ENCODE peak calls at places on chromosomes 13 and 19, in nine cellular contexts. G is lower leg skin; Z is cardiac muscle cell; T is endothelial cell; D is HFF-Myc; F is thoracic aorta; Y is ovary; K is activated CD8-positive, alpha-beta T cell treated with anti-CD3 and anti-CD28 coated beads for 36 hours; V is bronchial epithelial cell. L is an unnamed sample.

GRCh38 chr13:110403315-110403714 is 96.2 kb downstream of the COL4A2 start:
- DNase-seq in V (no peak), Z (no peak), Y (no peak), K (no peak), G (no peak), T (no peak), D (no peak), F (no peak), L (no peak)

GRCh38 chr19:56839665-56840451 is 668 bp downstream of the PEG3 start:
- DNase-seq in V (peak), D (no peak), K (peak), F (peak), Z (no peak), G (peak), Y (peak), T (no peak), L (peak)

GRCh38 chr19:51710163-51710562 is 13.6 kb downstream of the HAS1 start:
- DNase-seq in V (no peak), D (no peak), Z (no peak), G (no peak), F (no peak), Y (no peak), K (no peak), T (no peak), L (no peak)

GRCh38 chr19:55647732-55648656 is at the start of gene CCDC106:
- DNase-seq in D (no peak), Z (peak), T (peak), Y (peak), V (no peak), K (peak), G (no peak), F (no peak), L (no peak)

GRCh38 chr13:114019367-114019766 is 45.5 kb upstream of the C13orf46 start:
- DNase-seq in V (no peak), Z (no peak), D (no peak), T (peak), G (no peak), Y (no peak), F (no peak), K (peak), L (no peak)

GRCh38 chr19:27892500-27892899 is 1320.5 kb downstream of the UQCRFS1 start:
- DNase-seq in G (peak), Z (no peak), Y (no peak), F (no peak), D (no peak), T (no peak), V (no peak), K (no peak), L (no peak)

GRCh38 chr13:85665286-85665685 is 133.9 kb downstream of the SLITRK6 start:
- DNase-seq in F (no peak), T (no peak), K (no peak), Y (no peak), Z (no peak), D (no peak), G (no peak), V (peak), L (no peak)

GRCh38 chr13:110877737-110878136 is 37.1 kb downstream of the ANKRD10 start:
- DNase-seq in D (peak), T (no peak), K (no peak), Z (no peak), V (no peak), G (no peak), F (no peak), Y (no peak), L (no peak)

GRCh38 chr13:35987572-35988513 is 143.3 kb downstream of the DCLK1 start:
- DNase-seq in D (no peak), Y (no peak), F (no peak), G (no peak), Z (no peak), T (no peak), V (no peak), K (no peak), L (no peak)

GRCh38 chr13:21420706-21421105 is 38.4 kb downstream of the ZDHHC20 start:
- DNase-seq in G (no peak), V (peak), K (no peak), D (peak), F (no peak), Y (no peak), Z (no peak), T (no peak), L (no peak)

GRCh38 chr19:8017808-8018207 is 12.4 kb upstream of the ELAVL1 start:
- DNase-seq in K (peak), D (no peak), Y (no peak), F (no peak), Z (no peak), T (no peak), V (no peak), G (no peak), L (no peak)

GRCh38 chr19:44496711-44497110 is 3.6 kb downstream of the ZNF180 start:
- DNase-seq in K (no peak), V (no peak), F (no peak), G (no peak), D (no peak), Y (no peak), T (no peak), Z (no peak), L (no peak)

GRCh38 chr13:50549221-50549942 is 294.1 kb downstream of the DLEU7 start:
- DNase-seq in G (no peak), V (no peak), Z (no peak), T (no peak), K (no peak), F (no peak), D (no peak), Y (no peak), L (no peak)

GRCh38 chr13:97986841-97987240 is 33.4 kb downstream of the IPO5 start:
- DNase-seq in G (no peak), K (no peak), Y (no peak), V (no peak), Z (no peak), F (no peak), T (no peak), D (no peak), L (no peak)

GRCh38 chr19:35673121-35673804 is 6.9 kb downstream of the UPK1A start:
- DNase-seq in G (no peak), Z (peak), Y (no peak), V (peak), T (peak), K (peak), F (no peak), D (peak), L (no peak)

GRCh38 chr19:20247016-20247683 is 80.1 kb downstream of the ZNF486 start:
- DNase-seq in G (no peak), V (peak), Z (peak), K (peak), T (peak), F (no peak), Y (peak), D (no peak), L (no peak)

GRCh38 chr13:57527114-57527770 is 104.3 kb upstream of the PCDH17 start:
- DNase-seq in Z (no peak), V (no peak), T (no peak), Y (no peak), F (no peak), K (no peak), D (no peak), G (no peak), L (no peak)

GRCh38 chr19:38350883-38351282 is 15.3 kb downstream of the CATSPERG start:
- DNase-seq in D (no peak), T (no peak), Y (no peak), F (no peak), V (no peak), K (no peak), G (no peak), Z (no peak), L (no peak)
- TF ChIP-seq CTCF in D (no peak), T (no peak), Y (no peak), F (no peak), V (no peak), K (no peak), G (no peak), Z (no peak), L (no peak)

GRCh38 chr13:44141725-44142539 is 231.7 kb upstream of the SERP2 start:
- DNase-seq in K (peak), Z (peak), T (peak), V (peak), G (peak), F (peak), Y (peak), D (peak), L (peak)
- TF ChIP-seq CTCF in K (no peak), Z (no peak), T (no peak), V (no peak), G (no peak), F (peak), Y (peak), D (no peak), L (no peak)

GRCh38 chr19:11678504-11678903 is 60.2 kb downstream of the ZNF823 start:
- DNase-seq in T (no peak), D (no peak), Y (no peak), V (no peak), F (no peak), Z (no peak), G (no peak), K (no peak), L (no peak)

GRCh38 chr19:11675569-11675968 is 63.2 kb downstream of the ZNF823 start:
- DNase-seq in Y (no peak), T (no peak), V (no peak), K (no peak), Z (no peak), F (no peak), G (no peak), D (no peak), L (no peak)

GRCh38 chr19:11674067-11674492 is 64.7 kb downstream of the ZNF823 start:
- DNase-seq in Z (no peak), V (no peak), T (no peak), D (no peak), F (no peak), Y (no peak), K (no peak), G (no peak), L (no peak)

GRCh38 chr19:11673608-11674041 is 65.1 kb downstream of the ZNF823 start:
- DNase-seq in K (peak), F (no peak), G (peak), T (peak), D (no peak), Z (peak), V (peak), Y (peak), L (no peak)
- TF ChIP-seq CTCF in K (peak), F (peak), G (no peak), T (no peak), D (peak), Z (peak), V (peak), Y (peak), L (peak)

GRCh38 chr19:10565028-10565566 is 713 bp downstream of the KRI1 start:
- DNase-seq in T (peak), V (no peak), G (no peak), D (no peak), K (peak), Z (peak), Y (peak), F (no peak), L (no peak)

GRCh38 chr19:10566658-10567410 is 1.0 kb upstream of the KRI1 start:
- DNase-seq in T (no peak), F (no peak), V (no peak), G (no peak), Z (no peak), K (peak), D (no peak), Y (peak), L (no peak)

GRCh38 chr19:10566408-10566657 is 523 bp upstream of the KRI1 start:
- DNase-seq in V (no peak), T (no peak), K (no peak), Z (no peak), G (no peak), D (no peak), Y (no peak), F (no peak), L (no peak)

GRCh38 chr19:10567696-10568443 is 909 bp downstream of the CDKN2D start:
- DNase-seq in G (no peak), D (no peak), F (no peak), K (peak), T (no peak), Z (no peak), V (no peak), Y (peak), L (no peak)

GRCh38 chr19:10565567-10566407 is at the start of gene KRI1:
- DNase-seq in Y (peak), F (peak), G (peak), T (peak), K (peak), V (peak), Z (peak), D (peak), L (peak)
- TF ChIP-seq CTCF in Y (peak), F (peak), G (no peak), T (peak), K (peak), V (peak), Z (peak), D (no peak), L (no peak)

GRCh38 chr13:77509221-77509620 is 26.3 kb upstream of the SCEL start:
- DNase-seq in V (peak), G (no peak), K (no peak), D (no peak), Y (no peak), T (no peak), F (no peak), Z (no peak), L (no peak)

GRCh38 chr13:77510156-77510555 is 25.4 kb upstream of the SCEL start:
- DNase-seq in G (no peak), D (no peak), V (no peak), Z (no peak), T (no peak), Y (no peak), F (no peak), K (no peak), L (no peak)

GRCh38 chr13:77507931-77508776 is 27.4 kb upstream of the SCEL start:
- DNase-seq in T (no peak), G (no peak), Z (no peak), Y (no peak), D (peak), F (no peak), V (peak), K (no peak), L (no peak)

GRCh38 chr13:77503398-77503797 is 32.1 kb upstream of the SCEL start:
- DNase-seq in K (no peak), Z (no peak), V (no peak), Y (no peak), T (no peak), F (no peak), D (no peak), G (no peak), L (no peak)

GRCh38 chr13:77506874-77507273 is 28.6 kb upstream of the SCEL start:
- DNase-seq in V (no peak), K (no peak), D (no peak), T (no peak), G (no peak), F (no peak), Z (no peak), Y (no peak), L (no peak)
- TF ChIP-seq CTCF in V (no peak), K (no peak), D (no peak), T (peak), G (no peak), F (peak), Z (no peak), Y (no peak), L (peak)

GRCh38 chr13:43787998-43788397 is 1.2 kb upstream of the ENOX1 start:
- DNase-seq in V (peak), K (no peak), Z (no peak), D (no peak), G (no peak), Y (peak), T (peak), F (no peak), L (no peak)

GRCh38 chr13:43787518-43787891 is 733 bp upstream of the ENOX1 start:
- DNase-seq in Z (no peak), T (no peak), G (no peak), F (no peak), K (no peak), V (no peak), Y (no peak), D (no peak), L (no peak)

GRCh38 chr13:43785681-43786471 is 896 bp downstream of the ENOX1 start:
- DNase-seq in T (peak), D (no peak), G (peak), Y (peak), F (peak), K (peak), Z (peak), V (peak), L (no peak)

GRCh38 chr13:43786472-43786765 is 353 bp downstream of the ENOX1 start:
- DNase-seq in G (no peak), D (no peak), Y (no peak), T (no peak), Z (no peak), V (no peak), F (no peak), K (no peak), L (no peak)

GRCh38 chr13:43786766-43787517 is at the start of gene ENOX1:
- DNase-seq in G (peak), Z (peak), T (peak), D (no peak), V (no peak), K (peak), Y (peak), F (no peak), L (no peak)
- TF ChIP-seq CTCF in G (no peak), Z (peak), T (peak), D (peak), V (peak), K (no peak), Y (peak), F (no peak), L (no peak)

GRCh38 chr19:15251749-15252397 is 19.6 kb upstream of the EPHX3 start:
- DNase-seq in G (peak), K (no peak), V (peak), Z (peak), Y (peak), F (peak), T (peak), D (peak), L (peak)

GRCh38 chr19:15251010-15251748 is 18.9 kb upstream of the EPHX3 start:
- DNase-seq in K (no peak), F (peak), Y (peak), V (no peak), D (no peak), Z (no peak), G (no peak), T (no peak), L (no peak)

GRCh38 chr19:15253513-15253912 is 21.3 kb upstream of the EPHX3 start:
- DNase-seq in V (no peak), Y (no peak), K (no peak), D (no peak), Z (no peak), T (no peak), G (no peak), F (no peak), L (no peak)

GRCh38 chr19:15253076-15253475 is 20.8 kb upstream of the EPHX3 start:
- DNase-seq in K (no peak), G (no peak), D (no peak), V (no peak), F (no peak), Z (no peak), T (no peak), Y (no peak), L (no peak)

DNA sequence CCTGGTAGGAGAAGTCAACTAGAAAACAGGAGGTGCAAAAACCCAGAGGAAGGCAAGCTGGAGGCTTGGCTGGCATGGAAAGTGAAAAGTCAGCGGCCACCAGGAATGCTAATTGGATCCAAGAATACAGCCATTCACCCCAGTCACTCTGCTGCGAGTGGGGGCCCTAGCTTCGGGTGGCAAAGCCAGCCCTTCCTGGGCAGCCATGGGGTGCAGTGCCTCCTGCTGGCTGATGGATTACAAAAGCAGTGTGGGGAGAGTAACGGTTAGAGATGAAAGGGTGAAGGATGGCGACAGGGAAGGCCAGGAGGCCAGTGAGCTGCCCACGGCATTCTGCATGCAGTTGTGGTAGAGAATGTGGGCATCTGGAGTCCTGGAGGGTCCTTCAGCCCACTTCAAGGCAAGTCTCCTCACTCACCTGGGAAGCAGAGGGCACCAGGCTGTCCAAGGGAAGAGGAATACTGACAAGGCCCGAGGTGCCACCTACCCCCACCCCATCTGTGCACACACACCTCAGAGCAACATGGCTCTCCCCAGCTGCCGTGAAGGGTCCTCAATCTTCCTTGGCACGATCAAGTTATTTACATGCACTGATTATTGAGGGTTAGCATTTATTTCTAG is 20.3 kb upstream of the EPHX3 start:
- DNase-seq in D (no peak), V (no peak), Y (no peak), K (peak), Z (no peak), T (peak), G (no peak), F (no peak), L (peak)
- TF ChIP-seq CTCF in D (peak), V (peak), Y (peak), K (no peak), Z (peak), T (peak), G (no peak), F (peak), L (peak)

GRCh38 chr13:41428155-41428554 is 29.2 kb upstream of the RGCC start:
- DNase-seq in T (peak), G (no peak), D (no peak), V (no peak), Y (no peak), Z (no peak), F (no peak), K (peak), L (no peak)
- TF ChIP-seq CTCF in T (peak), G (no peak), D (peak), V (no peak), Y (no peak), Z (peak), F (peak), K (peak), L (peak)